ENCODE peak calls at places on chromosomes 3 and 15, in nine cellular contexts. S is GM04504, T is HT-29, X is body of pancreas, Y is colonic mucosa, M is T-cell, H is HTR-8/SVneo, P is cardiac muscle cell, I is T-helper 9 cell. A is an unnamed sample.

GRCh38 chr15:68279779-68280745 is 2.5 kb downstream of the FEM1B start:
- DNase-seq in I (no peak), M (no peak), Y (no peak), X (no peak), H (no peak), T (no peak), S (no peak), P (no peak), A (no peak)

GRCh38 chr3:86967062-86967461 is 23.9 kb downstream of the VGLL3 start:
- DNase-seq in Y (no peak), S (no peak), I (no peak), T (no peak), M (no peak), X (no peak), H (no peak), P (no peak), A (no peak)

GRCh38 chr15:77507911-77508310 is 87.2 kb downstream of the HMG20A start:
- DNase-seq in I (no peak), X (peak; percentile 80), T (peak; percentile 90), M (no peak), H (no peak), S (no peak), P (no peak), Y (no peak), A (peak; percentile 65)

GRCh38 chr15:73927476-73928240 is 1.4 kb downstream of the LOXL1 start:
- DNase-seq in H (peak; percentile 75), M (peak; percentile 72), Y (peak; percentile 68), X (peak; percentile 71), I (peak; percentile 71), T (peak; percentile 75), S (no peak), P (peak; percentile 82), A (peak; percentile 76)

GRCh38 chr15:57146394-57147140 is 228.1 kb downstream of the TCF12 start:
- DNase-seq in H (no peak), Y (peak; percentile 41), P (peak; percentile 56), X (peak; percentile 26), S (no peak), M (no peak), I (no peak), T (peak; percentile 82), A (no peak)

GRCh38 chr3:16477501-16477900 is 36.0 kb downstream of the RFTN1 start:
- DNase-seq in S (no peak), P (no peak), X (no peak), M (no peak), I (no peak), T (no peak), Y (no peak), H (no peak), A (no peak)

GRCh38 chr3:167110906-167111305 is 269.2 kb downstream of the ZBBX start:
- DNase-seq in X (no peak), T (no peak), P (peak; percentile 5), H (peak; percentile 22), Y (no peak), M (no peak), S (no peak), I (no peak), A (no peak)

GRCh38 chr15:80836991-80837390 is 57.8 kb downstream of the CEMIP start:
- DNase-seq in X (no peak), I (no peak), T (no peak), P (no peak), H (no peak), Y (no peak), M (no peak), S (no peak), A (no peak)

GRCh38 chr3:150480802-150481201 is 65.5 kb downstream of the SERP1 start:
- DNase-seq in M (no peak), T (no peak), S (no peak), H (no peak), P (no peak), I (no peak), Y (no peak), X (no peak), A (no peak)

GRCh38 chr3:42061711-42062408 is 29.3 kb upstream of the TRAK1 start:
- DNase-seq in I (no peak), M (no peak), X (peak; percentile 62), P (peak; percentile 24), S (peak; percentile 90), H (peak; percentile 80), Y (peak; percentile 71), T (no peak), A (peak; percentile 65)

GRCh38 chr15:92268900-92269299 is 124.8 kb upstream of the ST8SIA2 start:
- DNase-seq in M (no peak), T (no peak), H (no peak), P (no peak), X (no peak), Y (no peak), S (no peak), I (no peak), A (no peak)

GRCh38 chr15:70093070-70093469 is 4.6 kb downstream of the TLE3 start:
- DNase-seq in I (no peak), P (no peak), H (no peak), Y (peak; percentile 38), M (no peak), X (no peak), T (no peak), S (no peak), A (no peak)

A was measured in thyroid gland.